ENCODE peak calls at places on chromosomes 6 and 20, in five cellular contexts. One of them, this sample, is unnamed. For H3F3A, the result is how much of the 10 kb centered on the place peaks cover.

GRCh38 chr20:2390971-2391675 is 10.4 kb downstream of the TGM6 start:
- DNase-seq in SK-N-SH: no peak
- DNase-seq in GM23248: no peak
- DNase-seq in PC-3: no peak
- DNase-seq in neural progenitor cell: no peak
- DNase-seq in this sample: no peak

GRCh38 chr6:53433617-53434285 is 85.0 kb upstream of the ELOVL5 start:
- DNase-seq in PC-3: no peak
- DNase-seq in GM23248: no peak
- DNase-seq in neural progenitor cell: no peak
- DNase-seq in SK-N-SH: no peak
- DNase-seq in this sample: no peak

GRCh38 chr20:47747663-47748031 is 37.6 kb downstream of the SULF2 start:
- DNase-seq in neural progenitor cell: no peak
- DNase-seq in SK-N-SH: no peak
- DNase-seq in PC-3: no peak
- DNase-seq in GM23248: no peak
- DNase-seq in this sample: no peak

GRCh38 chr20:5290596-5290995 is 26.2 kb downstream of the PROKR2 start:
- DNase-seq in neural progenitor cell: no peak
- DNase-seq in PC-3: no peak
- DNase-seq in GM23248: no peak
- DNase-seq in SK-N-SH: no peak
- DNase-seq in this sample: no peak

GRCh38 chr6:17429381-17430061 is 36.1 kb downstream of the CAP2 start:
- DNase-seq in neural progenitor cell: no peak
- DNase-seq in PC-3: no peak
- DNase-seq in SK-N-SH: no peak
- DNase-seq in GM23248: peak
- DNase-seq in this sample: no peak

GRCh38 chr6:136647363-136647763 is 97.1 kb upstream of the MAP7 start:
- DNase-seq in PC-3: no peak
- DNase-seq in GM23248: peak
- DNase-seq in SK-N-SH: no peak
- DNase-seq in neural progenitor cell: no peak
- DNase-seq in this sample: no peak

GRCh38 chr6:68834561-68834960 is 199.5 kb downstream of the ADGRB3 start:
- DNase-seq in neural progenitor cell: no peak
- DNase-seq in GM23248: peak
- DNase-seq in SK-N-SH: no peak
- DNase-seq in PC-3: no peak
- DNase-seq in this sample: no peak

GRCh38 chr6:129860901-129861665 is at the start of gene TMEM244:
- DNase-seq in GM23248: peak
- DNase-seq in neural progenitor cell: no peak
- DNase-seq in PC-3: peak
- DNase-seq in SK-N-SH: no peak
- DNase-seq in this sample: peak

GRCh38 chr6:82906951-82907350 is 158.7 kb downstream of the UBE3D start:
- DNase-seq in GM23248: peak
- DNase-seq in PC-3: peak
- DNase-seq in neural progenitor cell: no peak
- DNase-seq in SK-N-SH: no peak
- DNase-seq in this sample: no peak

GRCh38 chr20:6489361-6490154 is 277.9 kb upstream of the BMP2 start:
- DNase-seq in SK-N-SH: no peak
- DNase-seq in neural progenitor cell: no peak
- DNase-seq in GM23248: no peak
- DNase-seq in PC-3: peak
- DNase-seq in this sample: no peak

GRCh38 chr6:79544939-79545450 is 7.8 kb upstream of the LCA5 start:
- DNase-seq in GM23248: peak
- DNase-seq in SK-N-SH: peak
- DNase-seq in PC-3: peak
- DNase-seq in neural progenitor cell: peak
- DNase-seq in this sample: peak

GRCh38 chr20:54221996-54222890 is 14.4 kb downstream of the PFDN4 start:
- DNase-seq in neural progenitor cell: no peak
- DNase-seq in PC-3: no peak
- DNase-seq in GM23248: peak
- DNase-seq in SK-N-SH: no peak
- DNase-seq in this sample: no peak

GRCh38 chr6:114785235-114786127 is 442.7 kb upstream of the HS3ST5 start:
- DNase-seq in neural progenitor cell: no peak
- DNase-seq in SK-N-SH: no peak
- DNase-seq in PC-3: peak
- DNase-seq in GM23248: no peak
- DNase-seq in this sample: peak

GRCh38 chr6:2877057-2877882 is 25.8 kb downstream of the SERPINB9 start:
- DNase-seq in PC-3: peak
- DNase-seq in neural progenitor cell: no peak
- DNase-seq in SK-N-SH: no peak
- DNase-seq in GM23248: no peak
- DNase-seq in this sample: no peak

GRCh38 chr6:49269190-49269589 is 193.9 kb downstream of the MMUT start:
- DNase-seq in neural progenitor cell: no peak
- DNase-seq in GM23248: peak
- DNase-seq in SK-N-SH: no peak
- DNase-seq in PC-3: peak
- DNase-seq in this sample: no peak

GRCh38 chr6:95686272-95686671 is 108.9 kb downstream of the MANEA start:
- DNase-seq in SK-N-SH: no peak
- DNase-seq in neural progenitor cell: no peak
- DNase-seq in GM23248: no peak
- DNase-seq in PC-3: no peak
- DNase-seq in this sample: no peak

GRCh38 chr6:149450679-149451360 is 34.0 kb downstream of the ZC3H12D start:
- DNase-seq in GM23248: peak
- DNase-seq in SK-N-SH: peak
- DNase-seq in PC-3: no peak
- DNase-seq in neural progenitor cell: peak
- DNase-seq in this sample: no peak

GRCh38 chr6:157679605-157680580 is 143.2 kb upstream of the SNX9 start:
- DNase-seq in SK-N-SH: no peak
- DNase-seq in neural progenitor cell: peak
- DNase-seq in GM23248: no peak
- DNase-seq in PC-3: no peak
- DNase-seq in this sample: no peak

GRCh38 chr20:47295921-47296426 is 60.5 kb downstream of the ZMYND8 start:
- DNase-seq in GM23248: no peak
- DNase-seq in SK-N-SH: no peak
- DNase-seq in PC-3: peak
- DNase-seq in neural progenitor cell: no peak
- DNase-seq in this sample: no peak

GRCh38 chr6:22036267-22036666 is 260.6 kb downstream of the PRL start:
- DNase-seq in neural progenitor cell: peak
- DNase-seq in GM23248: no peak
- DNase-seq in SK-N-SH: peak
- DNase-seq in PC-3: peak
- DNase-seq in this sample: no peak

GRCh38 chr20:61766921-61767610 is 298.6 kb downstream of the TAF4 start:
- DNase-seq in neural progenitor cell: no peak
- DNase-seq in PC-3: no peak
- DNase-seq in SK-N-SH: no peak
- DNase-seq in GM23248: no peak
- DNase-seq in this sample: no peak

GRCh38 chr20:47231382-47232042 is 125.0 kb downstream of the ZMYND8 start:
- DNase-seq in SK-N-SH: no peak
- DNase-seq in GM23248: peak
- DNase-seq in neural progenitor cell: no peak
- DNase-seq in PC-3: no peak
- DNase-seq in this sample: no peak

GRCh38 chr20:31676534-31677030 is 38.9 kb downstream of the COX4I2 start:
- DNase-seq in GM23248: no peak
- DNase-seq in PC-3: peak
- DNase-seq in SK-N-SH: no peak
- DNase-seq in neural progenitor cell: no peak
- DNase-seq in this sample: no peak

GRCh38 chr6:105211831-105212230 is 32.0 kb upstream of the POPDC3 start:
- DNase-seq in neural progenitor cell: no peak
- DNase-seq in GM23248: peak
- DNase-seq in SK-N-SH: no peak
- DNase-seq in PC-3: peak
- DNase-seq in this sample: no peak

GRCh38 chr6:46016063-46016608 is 476 bp upstream of the CLIC5 start:
- DNase-seq in neural progenitor cell: no peak
- DNase-seq in GM23248: no peak
- DNase-seq in PC-3: no peak
- DNase-seq in SK-N-SH: peak
- DNase-seq in this sample: no peak

GRCh38 chr20:45817652-45818194 is 5.3 kb downstream of the UBE2C start:
- DNase-seq in GM23248: peak
- DNase-seq in PC-3: peak
- DNase-seq in SK-N-SH: no peak
- DNase-seq in neural progenitor cell: no peak
- DNase-seq in this sample: no peak

GRCh38 chr20:15022921-15023320 is 685.5 kb upstream of the FLRT3 start:
- DNase-seq in PC-3: peak
- DNase-seq in GM23248: no peak
- DNase-seq in SK-N-SH: no peak
- DNase-seq in neural progenitor cell: no peak
- DNase-seq in this sample: no peak
- TF ChIP-seq EZH2phosphoT487 in PC-3: no peak
- TF ChIP-seq EZH2phosphoT487 in GM23248: no peak
- TF ChIP-seq EZH2phosphoT487 in SK-N-SH: no peak
- TF ChIP-seq EZH2phosphoT487 in neural progenitor cell: no peak
- TF ChIP-seq EZH2phosphoT487 in this sample: no peak

GRCh38 chr20:3900187-3900604 is 11.0 kb downstream of the PANK2 start:
- DNase-seq in PC-3: peak
- DNase-seq in SK-N-SH: no peak
- DNase-seq in neural progenitor cell: no peak
- DNase-seq in GM23248: peak
- DNase-seq in this sample: no peak
- H3F3A ChIP-seq in PC-3: under half
- H3F3A ChIP-seq in SK-N-SH: under half
- H3F3A ChIP-seq in neural progenitor cell: under half
- H3F3A ChIP-seq in GM23248: half or more
- H3F3A ChIP-seq in this sample: under half

GRCh38 chr6:12288211-12288618 is 1.9 kb upstream of the EDN1 start:
- DNase-seq in GM23248: no peak
- DNase-seq in SK-N-SH: peak
- DNase-seq in neural progenitor cell: no peak
- DNase-seq in PC-3: peak
- DNase-seq in this sample: no peak

GRCh38 chr6:12288844-12289654 is 1.1 kb upstream of the EDN1 start:
- DNase-seq in SK-N-SH: peak
- DNase-seq in PC-3: peak
- DNase-seq in neural progenitor cell: peak
- DNase-seq in GM23248: peak
- DNase-seq in this sample: peak

GRCh38 chr6:12291083-12291784 is 1.1 kb downstream of the EDN1 start:
- DNase-seq in PC-3: peak
- DNase-seq in neural progenitor cell: peak
- DNase-seq in SK-N-SH: peak
- DNase-seq in GM23248: no peak
- DNase-seq in this sample: no peak

GRCh38 chr6:12290490-12290820 is 294 bp downstream of the EDN1 start:
- DNase-seq in SK-N-SH: no peak
- DNase-seq in neural progenitor cell: no peak
- DNase-seq in GM23248: no peak
- DNase-seq in PC-3: no peak
- DNase-seq in this sample: no peak

GRCh38 chr6:12289655-12290489 is at the start of gene EDN1:
- DNase-seq in neural progenitor cell: peak
- DNase-seq in GM23248: peak
- DNase-seq in PC-3: peak
- DNase-seq in SK-N-SH: peak
- DNase-seq in this sample: peak
- H3K9ac ChIP-seq in neural progenitor cell: no peak
- H3K9ac ChIP-seq in GM23248: peak
- H3K9ac ChIP-seq in PC-3: peak
- H3K9ac ChIP-seq in SK-N-SH: peak
- H3K9ac ChIP-seq in this sample: peak

DNA sequence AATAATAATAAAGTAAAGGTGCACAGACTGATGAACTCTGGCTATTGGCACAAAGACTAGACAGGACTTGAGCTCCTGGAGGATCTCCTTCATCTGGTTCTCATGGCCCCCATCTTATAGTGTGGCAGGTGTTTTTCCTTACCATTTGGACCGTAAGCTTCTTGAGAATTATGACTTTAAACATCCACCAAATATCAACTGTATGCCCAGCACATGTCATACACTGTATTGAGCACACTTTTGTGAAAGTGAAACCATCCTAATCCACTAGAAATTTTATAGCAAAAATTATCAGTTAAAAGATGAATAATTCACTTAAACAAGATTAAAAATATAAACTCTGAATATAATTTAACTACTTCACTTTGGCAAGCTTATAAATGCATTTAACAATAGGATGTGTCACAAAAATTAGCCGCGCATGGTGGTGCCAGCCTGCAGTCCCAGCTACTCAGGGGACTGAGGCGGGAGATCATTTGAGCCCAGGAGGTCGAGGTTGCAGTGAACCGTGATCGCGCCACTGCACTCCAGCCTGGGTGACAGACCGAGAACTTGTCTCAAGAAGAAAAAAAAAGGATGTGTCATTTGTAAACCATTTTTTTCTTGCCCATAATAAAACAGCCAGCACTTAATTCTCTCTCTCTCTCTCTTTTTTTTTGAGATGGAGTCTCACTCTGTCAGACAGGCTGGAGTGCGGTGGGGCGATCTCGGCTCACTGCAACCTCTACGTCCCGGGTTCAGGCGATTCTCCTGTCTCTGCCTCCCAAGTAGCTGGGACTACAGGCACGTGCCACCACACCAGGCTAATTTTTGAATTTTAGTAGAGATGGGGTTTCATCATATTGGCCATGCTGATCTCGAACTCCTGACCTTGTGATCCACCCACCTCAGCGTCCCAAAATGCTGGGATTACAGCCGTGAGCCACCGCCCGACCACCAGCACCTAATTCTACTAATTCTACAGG is 9.1 kb downstream of the HIVEP2 start:
- DNase-seq in SK-N-SH: no peak
- DNase-seq in PC-3: no peak
- DNase-seq in GM23248: no peak
- DNase-seq in neural progenitor cell: no peak
- DNase-seq in this sample: no peak
- TF ChIP-seq EZH2phosphoT487 in SK-N-SH: no peak
- TF ChIP-seq EZH2phosphoT487 in PC-3: no peak
- TF ChIP-seq EZH2phosphoT487 in GM23248: no peak
- TF ChIP-seq EZH2phosphoT487 in neural progenitor cell: no peak
- TF ChIP-seq EZH2phosphoT487 in this sample: no peak

GRCh38 chr20:57654363-57654997 is 34.3 kb upstream of the ZBP1 start:
- DNase-seq in SK-N-SH: peak
- DNase-seq in PC-3: peak
- DNase-seq in GM23248: peak
- DNase-seq in neural progenitor cell: peak
- DNase-seq in this sample: peak

GRCh38 chr20:57651977-57652864 is 32.0 kb upstream of the ZBP1 start:
- DNase-seq in SK-N-SH: peak
- DNase-seq in PC-3: no peak
- DNase-seq in GM23248: no peak
- DNase-seq in neural progenitor cell: no peak
- DNase-seq in this sample: no peak

GRCh38 chr20:57652865-57653545 is 32.8 kb upstream of the ZBP1 start:
- DNase-seq in PC-3: no peak
- DNase-seq in neural progenitor cell: no peak
- DNase-seq in SK-N-SH: peak
- DNase-seq in GM23248: no peak
- DNase-seq in this sample: no peak

GRCh38 chr20:57653910-57654309 is 33.7 kb upstream of the ZBP1 start:
- DNase-seq in PC-3: peak
- DNase-seq in GM23248: no peak
- DNase-seq in neural progenitor cell: no peak
- DNase-seq in SK-N-SH: peak
- DNase-seq in this sample: no peak

GRCh38 chr20:57653546-57653900 is 33.3 kb upstream of the ZBP1 start:
- DNase-seq in PC-3: no peak
- DNase-seq in neural progenitor cell: no peak
- DNase-seq in SK-N-SH: peak
- DNase-seq in GM23248: no peak
- DNase-seq in this sample: no peak
- H3F3A ChIP-seq in PC-3: under half
- H3F3A ChIP-seq in neural progenitor cell: under half
- H3F3A ChIP-seq in SK-N-SH: under half
- H3F3A ChIP-seq in GM23248: under half
- H3F3A ChIP-seq in this sample: under half

This sample was measured in MM.1S.